ENCODE peak calls at places on chromosomes 1 and 21, in ten cellular contexts. Z, Q, T, R, K, I, Y, N, D and X are unnamed samples. For H3K36me3 and H3K27me3, the result is how much of the 10 kb centered on the place peaks cover.

GRCh38 chr1:224565186-224565585 is 50.9 kb upstream of the CNIH3 start:
- DNase-seq in Z (no peak), D (no peak), I (no peak), T (peak), R (no peak), Y (peak), K (peak), N (no peak), Q (no peak), X (peak)

GRCh38 chr1:25692560-25692959 is 76.0 kb downstream of the MAN1C1 start:
- DNase-seq in D (no peak), I (no peak), Y (no peak), T (no peak), Q (no peak), Z (no peak), K (no peak), R (no peak), N (no peak), X (peak)

GRCh38 chr1:217274927-217275616 is 355.8 kb downstream of the GPATCH2 start:
- DNase-seq in K (no peak), N (no peak), Y (peak), Z (no peak), D (no peak), Q (no peak), T (peak), R (no peak), I (no peak), X (no peak)

GRCh38 chr1:201020647-201021332 is 2.7 kb downstream of the KIF21B start:
- DNase-seq in N (peak), D (no peak), K (no peak), I (no peak), R (no peak), Y (peak), Q (no peak), Z (no peak), T (peak), X (no peak)

GRCh38 chr1:60280764-60281278 is 207.3 kb upstream of the C1orf87 start:
- DNase-seq in Q (no peak), D (no peak), I (no peak), T (no peak), R (no peak), K (no peak), Y (peak), Z (no peak), N (no peak), X (no peak)

GRCh38 chr1:153612755-153613331 is at the start of gene S100A16:
- DNase-seq in Y (peak), I (no peak), K (peak), Q (peak), D (peak), N (no peak), Z (no peak), T (peak), R (peak), X (peak)

GRCh38 chr1:42046772-42047552 is 106.2 kb upstream of the GUCA2B start:
- DNase-seq in R (no peak), I (no peak), Q (no peak), N (no peak), T (peak), D (no peak), Y (no peak), Z (no peak), K (peak), X (peak)

GRCh38 chr1:236815941-236816340 is 20.8 kb downstream of the MTR start:
- DNase-seq in D (no peak), N (no peak), Y (no peak), K (no peak), R (no peak), T (no peak), Q (no peak), Z (no peak), I (no peak), X (no peak)

GRCh38 chr1:182080955-182081582 is 19.6 kb upstream of the ZNF648 start:
- DNase-seq in Z (no peak), T (peak), R (peak), Q (no peak), Y (peak), I (peak), K (peak), N (peak), D (peak), X (no peak)

GRCh38 chr1:207240325-207241095 is 81.0 kb upstream of the CD55 start:
- DNase-seq in T (no peak), I (no peak), N (no peak), K (peak), Y (peak), Q (peak), R (no peak), Z (no peak), D (no peak), X (peak)

GRCh38 chr1:201711101-201711597 is 117.8 kb upstream of the IPO9 start:
- DNase-seq in I (no peak), R (no peak), D (no peak), Z (no peak), K (no peak), N (no peak), Q (no peak), T (peak), Y (no peak), X (peak)

GRCh38 chr21:33640697-33641338 is 723 bp downstream of the CRYZL1 start:
- DNase-seq in N (no peak), I (no peak), Q (no peak), K (peak), Y (peak), Z (no peak), T (peak), D (peak), R (peak), X (no peak)

GRCh38 chr1:193537266-193538003 is 351.0 kb upstream of the B3GALT2 start:
- DNase-seq in K (no peak), Y (no peak), I (no peak), T (no peak), D (no peak), Q (no peak), Z (peak), N (no peak), R (no peak), X (no peak)

GRCh38 chr1:149888999-149889289 is 10.4 kb upstream of the BOLA1 start:
- DNase-seq in Z (peak), K (peak), D (peak), R (peak), Y (peak), I (no peak), Q (no peak), N (no peak), T (peak), X (peak)

DNA sequence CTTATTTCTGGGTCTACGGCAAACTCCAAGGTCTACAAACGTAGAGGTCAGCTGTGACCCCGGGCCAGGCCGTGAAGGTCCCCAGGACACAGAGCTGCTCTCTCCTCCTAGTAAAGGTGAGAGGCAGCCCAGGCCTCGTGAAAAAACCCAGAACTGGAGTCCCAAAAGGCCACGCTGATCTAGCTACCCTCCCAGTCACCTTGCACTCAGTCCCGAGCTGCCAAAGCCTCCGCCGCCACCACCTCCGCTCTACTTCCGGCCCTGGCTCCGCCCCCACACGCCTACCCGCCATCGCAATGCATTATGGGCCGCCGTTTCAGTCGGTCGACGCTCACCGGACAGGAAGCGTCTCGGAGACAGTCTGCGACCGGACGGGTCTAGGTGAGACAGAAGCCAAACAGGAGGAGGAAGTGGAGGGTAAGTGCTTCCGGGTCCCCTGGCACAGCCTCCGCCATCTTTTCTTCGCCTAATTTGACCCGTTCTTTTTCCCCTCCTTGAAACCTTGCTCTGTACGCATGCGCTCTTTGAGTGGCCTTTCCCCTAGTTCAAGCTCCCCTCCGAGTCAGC is at the start of the genes ATP5PF and GABPA:
- DNase-seq in Z (peak), D (peak), T (peak), Q (peak), K (peak), R (peak), I (peak), N (peak), Y (peak), X (peak)
- H3K36me3 ChIP-seq in Z (under half), D (under half), T (under half), Q (under half), K (under half), R (under half), I (under half), N (under half), Y (under half), X (under half)

GRCh38 chr1:118988186-118989005 is at the start of gene TBX15:
- DNase-seq in Y (no peak), K (no peak), T (no peak), R (no peak), I (no peak), N (no peak), Z (no peak), Q (no peak), D (no peak), X (peak)
- H3K27me3 ChIP-seq in Y (under half), K (half or more), T (half or more), R (under half), I (half or more), N (half or more), Z (under half), Q (under half), D (under half), X (under half)

GRCh38 chr1:226610671-226611070 is 62.1 kb downstream of the STUM start:
- DNase-seq in N (no peak), D (no peak), Q (no peak), R (no peak), I (no peak), Z (no peak), Y (no peak), T (no peak), K (no peak), X (no peak)
- H3K4me3 ChIP-seq in N (no peak), D (no peak), Q (no peak), R (no peak), I (no peak), Z (no peak), Y (no peak), T (no peak), K (no peak), X (no peak)

GRCh38 chr1:15771836-15772516 is 13.4 kb downstream of the FBLIM1 start:
- DNase-seq in N (no peak), D (no peak), Z (no peak), I (no peak), R (no peak), Q (no peak), T (no peak), Y (no peak), K (no peak), X (no peak)
- H3K36me3 ChIP-seq in N (under half), D (under half), Z (under half), I (half or more), R (under half), Q (under half), T (half or more), Y (under half), K (under half), X (under half)

DNA sequence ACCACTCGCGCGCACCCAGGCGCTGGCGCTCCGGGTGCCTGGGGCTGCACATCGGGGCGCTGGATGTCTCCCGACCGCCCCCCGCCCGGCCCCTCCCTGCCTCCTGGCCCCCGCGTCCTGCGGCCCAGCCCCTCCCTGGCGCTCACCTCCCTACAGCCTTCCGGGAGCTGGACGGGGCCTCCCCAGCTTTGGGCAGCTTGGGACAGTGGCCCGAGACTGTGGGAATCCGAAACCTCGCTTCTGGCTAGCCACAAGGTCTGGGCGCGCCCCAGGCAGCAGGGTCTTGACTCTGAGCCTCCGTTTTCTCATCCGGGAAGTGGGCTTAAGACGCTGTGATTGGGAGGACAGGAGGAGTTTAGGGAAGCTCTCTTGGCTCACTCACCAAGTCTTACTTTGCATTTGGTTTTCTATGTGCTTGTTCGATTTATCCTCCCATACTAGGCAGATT is 713 bp upstream of the WNT4 start:
- DNase-seq in T (no peak), N (no peak), Z (no peak), I (no peak), Q (no peak), K (no peak), D (no peak), Y (peak), R (no peak), X (no peak)
- H3K27me3 ChIP-seq in T (half or more), N (under half), Z (under half), I (under half), Q (under half), K (half or more), D (under half), Y (half or more), R (under half), X (under half)